ENCODE peak calls at places on chromosomes 16 and 17, in four cellular contexts. X is H4, B is type B pancreatic cell, P is smooth muscle cell of the brain vasculature. U is an unnamed sample.

GRCh38 chr17:14303343-14304221 is 2.7 kb downstream of the HS3ST3B1 start:
- DNase-seq in P (no peak), X (no peak), B (peak; percentile 65), U (peak; percentile 50)

GRCh38 chr16:76854234-76854633 is 336.8 kb upstream of the MON1B start:
- DNase-seq in B (no peak), X (peak; percentile 13), P (no peak), U (no peak)

GRCh38 chr17:38789185-38789584 is 10.2 kb downstream of the PIP4K2B start:
- DNase-seq in X (no peak), P (peak; percentile 18), B (no peak), U (peak; percentile 49)

GRCh38 chr17:38868095-38868967 is 1.5 kb upstream of the LASP1 start:
- DNase-seq in P (no peak), B (no peak), X (no peak), U (peak; percentile 57)

GRCh38 chr17:62715882-62716390 is 88.5 kb downstream of the MRC2 start:
- DNase-seq in X (no peak), P (no peak), B (no peak), U (no peak)

GRCh38 chr17:81322271-81323082 is 27.4 kb upstream of the SLC38A10 start:
- DNase-seq in X (no peak), B (no peak), P (no peak), U (peak; percentile 97)

GRCh38 chr17:80388175-80388574 is 26.8 kb upstream of the ENDOV start:
- DNase-seq in X (no peak), B (no peak), P (no peak), U (no peak)

GRCh38 chr16:78836802-78837489 is 737.5 kb downstream of the WWOX start:
- DNase-seq in X (no peak), P (no peak), B (no peak), U (no peak)

GRCh38 chr17:4607773-4608187 is 23.5 kb downstream of the SMTNL2 start:
- DNase-seq in P (peak; percentile 76), X (no peak), B (no peak), U (no peak)

GRCh38 chr16:29784901-29785500 is 5.5 kb upstream of the KIF22 start:
- DNase-seq in X (no peak), P (no peak), B (peak; percentile 79), U (no peak)

GRCh38 chr17:38886643-38887010 is 16.8 kb downstream of the LASP1 start:
- DNase-seq in P (no peak), X (no peak), B (no peak), U (no peak)

GRCh38 chr16:4687946-4688673 is 5.3 kb upstream of the NUDT16L1 start:
- DNase-seq in P (no peak), B (no peak), X (no peak), U (no peak)

GRCh38 chr17:1574697-1575471 is 12.3 kb upstream of the PITPNA start:
- DNase-seq in B (no peak), X (no peak), P (no peak), U (no peak)

GRCh38 chr17:28641579-28641978 is 3.4 kb downstream of the BLTP2 start:
- DNase-seq in B (no peak), P (no peak), X (no peak), U (no peak)

GRCh38 chr17:2174048-2174447 is 119.1 kb downstream of the HIC1 start:
- DNase-seq in P (peak; percentile 39), B (no peak), X (no peak), U (no peak)

U was measured in SJCRH30.